ENCODE peak calls at places on chromosomes 12 and 14, in five cellular contexts. U is pancreas; J is activated CD4-positive, alpha-beta T cell treated with anti-CD3 and anti-CD28 coated beads for 1 hour; S is A549; H is psoas muscle. L is an unnamed sample.
A peak's percentile ranks its signal among the peaks of the same experiment; 100 is the strongest.

GRCh38 chr14:35046751-35047536 is 872 bp downstream of the FAM177A1 start:
- DNase-seq in U (no peak), J (no peak), S (peak; percentile 51), H (no peak), L (no peak)

GRCh38 chr12:117028254-117028653 is 71.0 kb downstream of the TESC start:
- DNase-seq in U (peak; percentile 70), J (peak; percentile 4), S (no peak), H (no peak), L (no peak)

GRCh38 chr12:19183121-19183838 is 53.7 kb downstream of the PLEKHA5 start:
- DNase-seq in U (no peak), J (no peak), S (no peak), H (no peak), L (no peak)

GRCh38 chr12:129305851-129306250 is 452.6 kb downstream of the GLT1D1 start:
- DNase-seq in U (no peak), J (no peak), S (no peak), H (no peak), L (no peak)

GRCh38 chr14:92459479-92460421 is 53.8 kb upstream of the RIN3 start:
- DNase-seq in U (no peak), J (no peak), S (no peak), H (no peak), L (no peak)

GRCh38 chr14:54920052-54920451 is 17.4 kb upstream of the GCH1 start:
- DNase-seq in U (no peak), J (no peak), S (no peak), H (no peak), L (no peak)

GRCh38 chr14:49895480-49895879 is 2.6 kb downstream of the ARF6 start:
- DNase-seq in U (no peak), J (no peak), S (no peak), H (no peak), L (no peak)

GRCh38 chr14:96594961-96595360 is 92.8 kb downstream of the PAPOLA start:
- DNase-seq in U (no peak), J (no peak), S (no peak), H (no peak), L (no peak)

GRCh38 chr14:89926709-89927108 is 27.8 kb downstream of the EFCAB11 start:
- DNase-seq in U (no peak), J (no peak), S (no peak), H (no peak), L (no peak)

GRCh38 chr12:55737581-55738112 is 5.3 kb upstream of the GDF11 start:
- DNase-seq in U (no peak), J (no peak), S (no peak), H (no peak), L (no peak)

GRCh38 chr12:5902736-5903135 is 42.3 kb downstream of the ANO2 start:
- DNase-seq in U (no peak), J (no peak), S (no peak), H (no peak), L (no peak)

GRCh38 chr12:59929091-59929490 is 333.3 kb downstream of the SLC16A7 start:
- DNase-seq in U (no peak), J (no peak), S (no peak), H (no peak), L (no peak)

GRCh38 chr14:44963775-44964380 is 1.9 kb downstream of the TOGARAM1 start:
- DNase-seq in U (no peak), J (no peak), S (no peak), H (no peak), L (no peak)

GRCh38 chr14:101191086-101191881 is 287.8 kb upstream of the RTL1 start:
- DNase-seq in U (no peak), J (no peak), S (no peak), H (no peak), L (no peak)

GRCh38 chr12:63997198-63997597 is 152.7 kb downstream of the SRGAP1 start:
- DNase-seq in U (no peak), J (no peak), S (no peak), H (no peak), L (no peak)

GRCh38 chr14:90755661-90756304 is 60.4 kb downstream of the TTC7B start:
- DNase-seq in U (no peak), J (no peak), S (no peak), H (no peak), L (no peak)

GRCh38 chr14:22549981-22550670 is 38.9 kb downstream of the DAD1 start:
- DNase-seq in U (no peak), J (peak; percentile 55), S (no peak), H (no peak), L (no peak)

GRCh38 chr12:24554612-24555300 is 394.1 kb downstream of the BCAT1 start:
- DNase-seq in U (no peak), J (no peak), S (no peak), H (no peak), L (no peak)

GRCh38 chr12:52742196-52742580 is 35.0 kb downstream of the KRT76 start:
- DNase-seq in U (no peak), J (no peak), S (no peak), H (no peak), L (no peak)

GRCh38 chr12:125140918-125141573 is 75.8 kb downstream of the AACS start:
- DNase-seq in U (no peak), J (no peak), S (peak; percentile 68), H (no peak), L (no peak)

GRCh38 chr12:19048943-19049342 is 80.6 kb upstream of the PLEKHA5 start:
- DNase-seq in U (no peak), J (no peak), S (no peak), H (no peak), L (no peak)

GRCh38 chr14:94974893-94975292 is 182.4 kb downstream of the DICER1 start:
- DNase-seq in U (no peak), J (no peak), S (no peak), H (peak; percentile 59), L (no peak)

GRCh38 chr12:70006619-70006973 is 181.6 kb downstream of the MYRFL start:
- DNase-seq in U (no peak), J (no peak), S (no peak), H (no peak), L (no peak)

GRCh38 chr12:4257442-4257841 is 16.1 kb upstream of the CCND2 start:
- DNase-seq in U (no peak), J (no peak), S (no peak), H (no peak), L (no peak)

GRCh38 chr12:108714866-108715265 is 16.5 kb downstream of the CORO1C start:
- DNase-seq in U (no peak), J (no peak), S (no peak), H (no peak), L (no peak)

GRCh38 chr12:91492648-91493047 is 310.0 kb upstream of the DCN start:
- DNase-seq in U (no peak), J (no peak), S (no peak), H (no peak), L (no peak)

GRCh38 chr12:26097046-26097878 is 27.6 kb downstream of the BHLHE41 start:
- DNase-seq in U (peak; percentile 71), J (peak; percentile 22), S (peak; percentile 86), H (peak; percentile 67), L (peak; percentile 39)

GRCh38 chr14:24187538-24187915 is 1.1 kb downstream of the IPO4 start:
- DNase-seq in U (peak; percentile 51), J (no peak), S (no peak), H (no peak), L (no peak)

GRCh38 chr14:26820101-26820500 is 222.3 kb upstream of the NOVA1 start:
- DNase-seq in U (no peak), J (no peak), S (no peak), H (no peak), L (no peak)

GRCh38 chr14:91745329-91745728 is 13.4 kb upstream of the CATSPERB start:
- DNase-seq in U (no peak), J (no peak), S (no peak), H (no peak), L (no peak)

GRCh38 chr14:103385994-103386491 is 828 bp downstream of the MARK3 start:
- DNase-seq in U (peak; percentile 75), J (peak; percentile 15), S (no peak), H (peak; percentile 43), L (peak; percentile 38)